ENCODE peak calls at places on chromosome 16, in six cellular contexts. D, P, O, Q, E and A are unnamed samples.

GRCh38 chr16:72995151-72995881 is 52.6 kb downstream of the ZFHX3 start:
- DNase-seq in D (no peak), P (no peak), O (no peak), Q (no peak), E (no peak), A (no peak)

GRCh38 chr16:22948058-22948602 is 134.2 kb downstream of the HS3ST2 start:
- DNase-seq in D (no peak), P (no peak), O (no peak), Q (no peak), E (no peak), A (no peak)

GRCh38 chr16:3589001-3589400 is 11.8 kb upstream of the NLRC3 start:
- DNase-seq in D (no peak), P (no peak), O (no peak), Q (no peak), E (no peak), A (no peak)

GRCh38 chr16:84648595-84649510 is 542 bp downstream of the KLHL36 start:
- DNase-seq in D (peak), P (peak), O (no peak), Q (peak), E (no peak), A (peak)

GRCh38 chr16:89035013-89035697 is 58.1 kb upstream of the CBFA2T3 start:
- DNase-seq in D (no peak), P (no peak), O (no peak), Q (no peak), E (no peak), A (no peak)

GRCh38 chr16:89575247-89576172 is at the start of gene CPNE7:
- DNase-seq in D (no peak), P (no peak), O (no peak), Q (no peak), E (no peak), A (no peak)

GRCh38 chr16:4935231-4935855 is 1.6 kb downstream of the PPL start:
- DNase-seq in D (no peak), P (peak), O (no peak), Q (peak), E (peak), A (no peak)

GRCh38 chr16:2819179-2819938 is 2.3 kb downstream of the PRSS21 start:
- DNase-seq in D (no peak), P (no peak), O (no peak), Q (no peak), E (no peak), A (no peak)

GRCh38 chr16:30377812-30378235 is 3.2 kb downstream of the MYL11 start:
- DNase-seq in D (peak), P (peak), O (peak), Q (peak), E (peak), A (peak)

GRCh38 chr16:10827691-10828341 is 9.2 kb upstream of the TVP23A start:
- DNase-seq in D (no peak), P (peak), O (no peak), Q (peak), E (peak), A (peak)

GRCh38 chr16:14500791-14501190 is 129.3 kb downstream of the PARN start:
- DNase-seq in D (no peak), P (no peak), O (no peak), Q (no peak), E (no peak), A (no peak)

GRCh38 chr16:693766-694165 is 3.6 kb upstream of the WDR24 start:
- DNase-seq in D (no peak), P (no peak), O (no peak), Q (no peak), E (no peak), A (no peak)

GRCh38 chr16:50859628-50860360 is 117.9 kb downstream of the CYLD start:
- DNase-seq in D (no peak), P (no peak), O (no peak), Q (no peak), E (no peak), A (no peak)

GRCh38 chr16:50547340-50547865 is 793 bp upstream of the NKD1 start:
- DNase-seq in D (peak), P (no peak), O (peak), Q (no peak), E (no peak), A (peak)

GRCh38 chr16:89119161-89119621 is 25.5 kb downstream of the ACSF3 start:
- DNase-seq in D (no peak), P (no peak), O (no peak), Q (no peak), E (no peak), A (no peak)

GRCh38 chr16:1035066-1035415 is 37.5 kb upstream of the SSTR5 start:
- DNase-seq in D (no peak), P (no peak), O (no peak), Q (no peak), E (no peak), A (peak)

GRCh38 chr16:64742560-64742959 is 379.3 kb downstream of the CDH11 start:
- DNase-seq in D (no peak), P (no peak), O (no peak), Q (no peak), E (no peak), A (no peak)

GRCh38 chr16:46782320-46782719 is 34.2 kb upstream of the MYLK3 start:
- DNase-seq in D (no peak), P (no peak), O (no peak), Q (no peak), E (no peak), A (no peak)